ENCODE peak calls at places on chromosome 20, in five cellular contexts. J, K, C, O and G are unnamed samples.

GRCh38 chr20:53024121-53024520 is 52.0 kb downstream of the TSHZ2 start:
- DNase-seq in K (no peak), O (no peak), J (no peak), C (no peak), G (no peak)

GRCh38 chr20:53786445-53787267 is 193.0 kb upstream of the ZNF217 start:
- DNase-seq in K (no peak), J (no peak), C (no peak), O (no peak), G (peak)

GRCh38 chr20:47574616-47575401 is 73.1 kb downstream of the NCOA3 start:
- DNase-seq in O (peak), C (no peak), K (no peak), J (peak), G (peak)

GRCh38 chr20:12241065-12241464 is 323.4 kb downstream of the BTBD3 start:
- DNase-seq in O (no peak), K (no peak), C (no peak), J (peak), G (peak)

GRCh38 chr20:3045042-3045815 is 623 bp upstream of the MRPS26 start:
- DNase-seq in O (peak), J (peak), K (no peak), C (peak), G (peak)

GRCh38 chr20:34485068-34485634 is 31.1 kb upstream of the DYNLRB1 start:
- DNase-seq in O (no peak), C (no peak), J (no peak), K (no peak), G (no peak)

GRCh38 chr20:10447028-10447427 is 11.9 kb downstream of the SLX4IP start:
- DNase-seq in C (no peak), O (peak), J (no peak), K (no peak), G (peak)

GRCh38 chr20:46683068-46683477 is 6.2 kb downstream of the TP53RK start:
- DNase-seq in K (no peak), C (no peak), J (no peak), O (no peak), G (no peak)

GRCh38 chr20:35318502-35319157 is 26.4 kb upstream of the FAM83C start:
- DNase-seq in K (no peak), C (no peak), J (no peak), O (peak), G (peak)

GRCh38 chr20:19750907-19751636 is 7.0 kb upstream of the RIN2 start:
- DNase-seq in O (no peak), K (no peak), C (no peak), J (no peak), G (no peak)

GRCh38 chr20:17228624-17229061 is 1.8 kb downstream of the PCSK2 start:
- DNase-seq in J (peak), O (no peak), K (no peak), C (no peak), G (peak)

GRCh38 chr20:4552075-4552474 is 169.6 kb upstream of the PRND start:
- DNase-seq in J (no peak), C (no peak), O (no peak), K (no peak), G (no peak)

GRCh38 chr20:48897298-48898044 is 24.0 kb upstream of the ARFGEF2 start:
- DNase-seq in J (no peak), O (peak), K (no peak), C (no peak), G (no peak)

GRCh38 chr20:44646641-44647274 is 4.7 kb downstream of the ADA start:
- DNase-seq in C (no peak), K (no peak), J (no peak), O (peak), G (peak)